ENCODE peak calls at places on chromosomes 4 and X, in ten cellular contexts. One of them, this sample, is unnamed.

GRCh38 chrX:69173906-69174305 is 8.7 kb upstream of the PJA1 start:
- DNase-seq in ovary: no peak
- DNase-seq in fibroblast of mammary gland: no peak
- DNase-seq in lower lobe of right lung: no peak
- DNase-seq in AG09309: no peak
- DNase-seq in Caco-2: no peak
- DNase-seq in OCI-LY7: no peak
- DNase-seq in uterus: no peak
- DNase-seq in spleen: no peak
- DNase-seq in GM12865: no peak
- DNase-seq in this sample: no peak

GRCh38 chr4:70192895-70193294 is 2.6 kb upstream of the ODAM start:
- DNase-seq in ovary: no peak
- DNase-seq in fibroblast of mammary gland: no peak
- DNase-seq in lower lobe of right lung: no peak
- DNase-seq in AG09309: no peak
- DNase-seq in Caco-2: no peak
- DNase-seq in OCI-LY7: no peak
- DNase-seq in uterus: no peak
- DNase-seq in spleen: no peak
- DNase-seq in GM12865: no peak
- DNase-seq in this sample: no peak

GRCh38 chr4:80226091-80226490 is 28.8 kb downstream of the PRDM8 start:
- DNase-seq in ovary: no peak
- DNase-seq in fibroblast of mammary gland: peak; percentile 50
- DNase-seq in lower lobe of right lung: no peak
- DNase-seq in AG09309: no peak
- DNase-seq in Caco-2: no peak
- DNase-seq in OCI-LY7: no peak
- DNase-seq in uterus: no peak
- DNase-seq in spleen: no peak
- DNase-seq in GM12865: no peak
- DNase-seq in this sample: no peak

GRCh38 chr4:84498203-84499026 is 677 bp downstream of the NKX6-1 start:
- DNase-seq in ovary: peak; percentile 35
- DNase-seq in fibroblast of mammary gland: peak; percentile 25
- DNase-seq in lower lobe of right lung: no peak
- DNase-seq in AG09309: no peak
- DNase-seq in Caco-2: no peak
- DNase-seq in OCI-LY7: no peak
- DNase-seq in uterus: peak; percentile 22
- DNase-seq in spleen: no peak
- DNase-seq in GM12865: no peak
- DNase-seq in this sample: no peak

GRCh38 chrX:16113978-16114554 is 9.3 kb upstream of the GRPR start:
- DNase-seq in ovary: no peak
- DNase-seq in fibroblast of mammary gland: peak; percentile 8
- DNase-seq in lower lobe of right lung: no peak
- DNase-seq in AG09309: no peak
- DNase-seq in Caco-2: no peak
- DNase-seq in OCI-LY7: peak; percentile 42
- DNase-seq in uterus: no peak
- DNase-seq in spleen: no peak
- DNase-seq in GM12865: no peak
- DNase-seq in this sample: no peak

GRCh38 chr4:82715731-82716617 is 82.6 kb downstream of the SCD5 start:
- DNase-seq in ovary: no peak
- DNase-seq in fibroblast of mammary gland: peak; percentile 64
- DNase-seq in lower lobe of right lung: no peak
- DNase-seq in AG09309: peak; percentile 71
- DNase-seq in Caco-2: no peak
- DNase-seq in OCI-LY7: no peak
- DNase-seq in uterus: no peak
- DNase-seq in spleen: no peak
- DNase-seq in GM12865: no peak
- DNase-seq in this sample: no peak

GRCh38 chrX:101079223-101079622 is 544 bp downstream of the TMEM35A start:
- DNase-seq in ovary: no peak
- DNase-seq in fibroblast of mammary gland: no peak
- DNase-seq in lower lobe of right lung: no peak
- DNase-seq in AG09309: no peak
- DNase-seq in Caco-2: no peak
- DNase-seq in OCI-LY7: no peak
- DNase-seq in uterus: no peak
- DNase-seq in spleen: no peak
- DNase-seq in GM12865: no peak
- DNase-seq in this sample: no peak

GRCh38 chrX:1673337-1673736 is 58.5 kb downstream of the ASMT start:
- DNase-seq in ovary: no peak
- DNase-seq in fibroblast of mammary gland: peak; percentile 17
- DNase-seq in lower lobe of right lung: no peak
- DNase-seq in AG09309: no peak
- DNase-seq in Caco-2: peak; percentile 43
- DNase-seq in OCI-LY7: peak; percentile 32
- DNase-seq in uterus: no peak
- DNase-seq in spleen: peak; percentile 47
- DNase-seq in GM12865: peak; percentile 52
- DNase-seq in this sample: no peak

GRCh38 chr4:154958621-154959358 is 177.7 kb downstream of the RBM46 start:
- DNase-seq in ovary: peak; percentile 62
- DNase-seq in fibroblast of mammary gland: peak; percentile 66
- DNase-seq in lower lobe of right lung: no peak
- DNase-seq in AG09309: no peak
- DNase-seq in Caco-2: no peak
- DNase-seq in OCI-LY7: no peak
- DNase-seq in uterus: peak; percentile 14
- DNase-seq in spleen: no peak
- DNase-seq in GM12865: no peak
- DNase-seq in this sample: peak; percentile 12

GRCh38 chrX:132505116-132505515 is 16.3 kb upstream of the MBNL3 start:
- DNase-seq in ovary: no peak
- DNase-seq in fibroblast of mammary gland: peak; percentile 43
- DNase-seq in lower lobe of right lung: no peak
- DNase-seq in AG09309: peak; percentile 18
- DNase-seq in Caco-2: no peak
- DNase-seq in OCI-LY7: no peak
- DNase-seq in uterus: no peak
- DNase-seq in spleen: no peak
- DNase-seq in GM12865: no peak
- DNase-seq in this sample: peak; percentile 18

GRCh38 chr4:145216532-145216931 is 36.1 kb upstream of the OTUD4 start:
- DNase-seq in ovary: no peak
- DNase-seq in fibroblast of mammary gland: peak; percentile 60
- DNase-seq in lower lobe of right lung: no peak
- DNase-seq in AG09309: peak; percentile 13
- DNase-seq in Caco-2: no peak
- DNase-seq in OCI-LY7: peak; percentile 64
- DNase-seq in uterus: no peak
- DNase-seq in spleen: no peak
- DNase-seq in GM12865: peak; percentile 53
- DNase-seq in this sample: peak; percentile 16

GRCh38 chr4:55793479-55793878 is 26.1 kb upstream of the EXOC1L start:
- DNase-seq in ovary: no peak
- DNase-seq in fibroblast of mammary gland: no peak
- DNase-seq in lower lobe of right lung: peak; percentile 39
- DNase-seq in AG09309: no peak
- DNase-seq in Caco-2: no peak
- DNase-seq in OCI-LY7: no peak
- DNase-seq in uterus: no peak
- DNase-seq in spleen: peak; percentile 71
- DNase-seq in GM12865: no peak
- DNase-seq in this sample: no peak

GRCh38 chr4:153468587-153468986 is 2.4 kb downstream of the TMEM131L start:
- DNase-seq in ovary: no peak
- DNase-seq in fibroblast of mammary gland: no peak
- DNase-seq in lower lobe of right lung: no peak
- DNase-seq in AG09309: no peak
- DNase-seq in Caco-2: no peak
- DNase-seq in OCI-LY7: peak; percentile 94
- DNase-seq in uterus: no peak
- DNase-seq in spleen: no peak
- DNase-seq in GM12865: peak; percentile 93
- DNase-seq in this sample: no peak

GRCh38 chr4:84956014-84956413 is 10.5 kb downstream of the WDFY3 start:
- DNase-seq in ovary: no peak
- DNase-seq in fibroblast of mammary gland: no peak
- DNase-seq in lower lobe of right lung: no peak
- DNase-seq in AG09309: no peak
- DNase-seq in Caco-2: no peak
- DNase-seq in OCI-LY7: no peak
- DNase-seq in uterus: no peak
- DNase-seq in spleen: no peak
- DNase-seq in GM12865: no peak
- DNase-seq in this sample: no peak

GRCh38 chr4:808860-809570 is 16.9 kb downstream of the CPLX1 start:
- DNase-seq in ovary: no peak
- DNase-seq in fibroblast of mammary gland: no peak
- DNase-seq in lower lobe of right lung: peak; percentile 28
- DNase-seq in AG09309: no peak
- DNase-seq in Caco-2: peak; percentile 5
- DNase-seq in OCI-LY7: no peak
- DNase-seq in uterus: no peak
- DNase-seq in spleen: no peak
- DNase-seq in GM12865: no peak
- DNase-seq in this sample: no peak

GRCh38 chrX:38929966-38930421 is 128.7 kb downstream of the MID1IP1 start:
- DNase-seq in ovary: no peak
- DNase-seq in fibroblast of mammary gland: peak; percentile 91
- DNase-seq in lower lobe of right lung: no peak
- DNase-seq in AG09309: peak; percentile 42
- DNase-seq in Caco-2: no peak
- DNase-seq in OCI-LY7: no peak
- DNase-seq in uterus: no peak
- DNase-seq in spleen: no peak
- DNase-seq in GM12865: no peak
- DNase-seq in this sample: no peak

GRCh38 chr4:21470531-21470930 is 478.0 kb downstream of the KCNIP4 start:
- DNase-seq in ovary: no peak
- DNase-seq in fibroblast of mammary gland: peak; percentile 80
- DNase-seq in lower lobe of right lung: no peak
- DNase-seq in AG09309: peak; percentile 33
- DNase-seq in Caco-2: no peak
- DNase-seq in OCI-LY7: no peak
- DNase-seq in uterus: no peak
- DNase-seq in spleen: no peak
- DNase-seq in GM12865: no peak
- DNase-seq in this sample: peak; percentile 44

GRCh38 chr4:151667025-151667424 is 93.8 kb downstream of the GATB start:
- DNase-seq in ovary: no peak
- DNase-seq in fibroblast of mammary gland: peak; percentile 26
- DNase-seq in lower lobe of right lung: no peak
- DNase-seq in AG09309: no peak
- DNase-seq in Caco-2: no peak
- DNase-seq in OCI-LY7: no peak
- DNase-seq in uterus: no peak
- DNase-seq in spleen: no peak
- DNase-seq in GM12865: no peak
- DNase-seq in this sample: no peak

GRCh38 chrX:45709381-45709780 is 508.7 kb upstream of the DIPK2B start:
- DNase-seq in ovary: no peak
- DNase-seq in fibroblast of mammary gland: peak; percentile 73
- DNase-seq in lower lobe of right lung: no peak
- DNase-seq in AG09309: no peak
- DNase-seq in Caco-2: no peak
- DNase-seq in OCI-LY7: no peak
- DNase-seq in uterus: no peak
- DNase-seq in spleen: no peak
- DNase-seq in GM12865: no peak
- DNase-seq in this sample: no peak

GRCh38 chr4:106993846-106994245 is 42.3 kb downstream of the DKK2 start:
- DNase-seq in ovary: no peak
- DNase-seq in fibroblast of mammary gland: no peak
- DNase-seq in lower lobe of right lung: no peak
- DNase-seq in AG09309: no peak
- DNase-seq in Caco-2: no peak
- DNase-seq in OCI-LY7: no peak
- DNase-seq in uterus: no peak
- DNase-seq in spleen: no peak
- DNase-seq in GM12865: no peak
- DNase-seq in this sample: peak; percentile 15
- TF ChIP-seq CTCF in ovary: no peak
- TF ChIP-seq CTCF in fibroblast of mammary gland: no peak
- TF ChIP-seq CTCF in lower lobe of right lung: no peak
- TF ChIP-seq CTCF in AG09309: no peak
- TF ChIP-seq CTCF in Caco-2: no peak
- TF ChIP-seq CTCF in OCI-LY7: no peak
- TF ChIP-seq CTCF in uterus: no peak
- TF ChIP-seq CTCF in spleen: no peak
- TF ChIP-seq CTCF in GM12865: no peak
- TF ChIP-seq CTCF in this sample: no peak

DNA sequence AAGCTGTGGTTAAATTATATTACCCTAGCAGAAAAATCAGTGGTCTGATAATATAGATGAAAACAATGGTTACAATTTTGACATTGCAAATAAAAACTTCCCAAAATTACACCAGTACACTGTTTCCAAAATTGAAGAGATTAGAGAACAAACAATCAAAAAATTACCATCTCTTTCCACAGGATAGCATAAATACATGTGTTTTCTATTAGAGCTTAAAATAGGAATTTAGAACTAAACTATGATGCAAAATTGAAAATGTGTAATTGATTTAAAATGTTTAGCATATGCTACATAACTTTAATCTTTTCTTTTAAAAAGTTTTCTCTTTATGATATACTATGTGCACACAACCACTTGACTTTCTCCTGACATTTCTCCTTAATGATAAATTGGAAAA is 6.7 kb downstream of the EDNRA start:
- DNase-seq in ovary: no peak
- DNase-seq in fibroblast of mammary gland: no peak
- DNase-seq in lower lobe of right lung: no peak
- DNase-seq in AG09309: no peak
- DNase-seq in Caco-2: no peak
- DNase-seq in OCI-LY7: no peak
- DNase-seq in uterus: no peak
- DNase-seq in spleen: no peak
- DNase-seq in GM12865: no peak
- DNase-seq in this sample: no peak
- H3K4me3 ChIP-seq in ovary: no peak overlapping the region
- H3K4me3 ChIP-seq in fibroblast of mammary gland: no peak overlapping the region
- H3K4me3 ChIP-seq in lower lobe of right lung: no peak overlapping the region
- H3K4me3 ChIP-seq in AG09309: no peak overlapping the region
- H3K4me3 ChIP-seq in Caco-2: no peak overlapping the region
- H3K4me3 ChIP-seq in OCI-LY7: no peak overlapping the region
- H3K4me3 ChIP-seq in uterus: no peak overlapping the region
- H3K4me3 ChIP-seq in spleen: no peak overlapping the region
- H3K4me3 ChIP-seq in GM12865: no peak overlapping the region
- H3K4me3 ChIP-seq in this sample: no peak overlapping the region

GRCh38 chr4:164023214-164023613 is 528.7 kb downstream of the TMA16 start:
- DNase-seq in ovary: no peak
- DNase-seq in fibroblast of mammary gland: peak; percentile 1
- DNase-seq in lower lobe of right lung: no peak
- DNase-seq in AG09309: no peak
- DNase-seq in Caco-2: no peak
- DNase-seq in OCI-LY7: peak; percentile 19
- DNase-seq in uterus: no peak
- DNase-seq in spleen: no peak
- DNase-seq in GM12865: peak; percentile 9
- DNase-seq in this sample: no peak
- TF ChIP-seq CTCF in ovary: no peak
- TF ChIP-seq CTCF in fibroblast of mammary gland: peak; percentile 6
- TF ChIP-seq CTCF in lower lobe of right lung: no peak
- TF ChIP-seq CTCF in AG09309: no peak
- TF ChIP-seq CTCF in Caco-2: no peak
- TF ChIP-seq CTCF in OCI-LY7: peak; percentile 61
- TF ChIP-seq CTCF in uterus: no peak
- TF ChIP-seq CTCF in spleen: no peak
- TF ChIP-seq CTCF in GM12865: no peak
- TF ChIP-seq CTCF in this sample: no peak

GRCh38 chr4:61336911-61337310 is 136.8 kb downstream of the ADGRL3 start:
- DNase-seq in ovary: no peak
- DNase-seq in fibroblast of mammary gland: no peak
- DNase-seq in lower lobe of right lung: no peak
- DNase-seq in AG09309: no peak
- DNase-seq in Caco-2: no peak
- DNase-seq in OCI-LY7: no peak
- DNase-seq in uterus: no peak
- DNase-seq in spleen: no peak
- DNase-seq in GM12865: no peak
- DNase-seq in this sample: no peak
- H3K4me3 ChIP-seq in ovary: no peak overlapping the region
- H3K4me3 ChIP-seq in fibroblast of mammary gland: no peak overlapping the region
- H3K4me3 ChIP-seq in lower lobe of right lung: no peak overlapping the region
- H3K4me3 ChIP-seq in AG09309: no peak overlapping the region
- H3K4me3 ChIP-seq in Caco-2: no peak overlapping the region
- H3K4me3 ChIP-seq in OCI-LY7: no peak overlapping the region
- H3K4me3 ChIP-seq in uterus: no peak overlapping the region
- H3K4me3 ChIP-seq in spleen: no peak overlapping the region
- H3K4me3 ChIP-seq in GM12865: no peak overlapping the region
- H3K4me3 ChIP-seq in this sample: no peak overlapping the region